ENCODE peak calls at places on chromosomes 12 and 14, in seven cellular contexts. E, L, G, H, X, Z and N are unnamed samples.

GRCh38 chr14:32933623-32933942 is 5.1 kb upstream of the NPAS3 start:
- DNase-seq in E (no peak), L (no peak), G (no peak), H (peak; percentile 78), X (no peak), Z (peak; percentile 19), N (no peak)

GRCh38 chr12:31407562-31407961 is 81.6 kb upstream of the SINHCAF start:
- DNase-seq in E (no peak), L (no peak), G (no peak), H (no peak), X (peak; percentile 20), Z (no peak), N (no peak)

GRCh38 chr12:123384318-123384993 is 524 bp downstream of the KMT5A start:
- DNase-seq in E (no peak), L (no peak), G (peak; percentile 38), H (peak; percentile 49), X (no peak), Z (no peak), N (no peak)

GRCh38 chr14:75700295-75700694 is 39.2 kb downstream of the TTLL5 start:
- DNase-seq in E (no peak), L (no peak), G (no peak), H (no peak), X (no peak), Z (no peak), N (peak; percentile 5)

GRCh38 chr14:87001333-87001732 is 991.6 kb downstream of the GALC start:
- DNase-seq in E (no peak), L (no peak), G (no peak), H (no peak), X (no peak), Z (no peak), N (no peak)

GRCh38 chr12:54701940-54702592 is 53.9 kb upstream of the DCD start:
- DNase-seq in E (peak; percentile 13), L (no peak), G (peak; percentile 66), H (peak; percentile 38), X (peak; percentile 42), Z (peak; percentile 49), N (peak; percentile 29)

GRCh38 chr14:100438678-100439592 is 115.8 kb downstream of the SLC25A47 start:
- DNase-seq in E (peak; percentile 79), L (peak; percentile 57), G (peak; percentile 84), H (peak; percentile 72), X (no peak), Z (peak; percentile 26), N (no peak)

GRCh38 chr14:64539186-64539552 is 1.4 kb upstream of the HSPA2 start:
- DNase-seq in E (no peak), L (no peak), G (no peak), H (no peak), X (no peak), Z (no peak), N (no peak)

GRCh38 chr12:49624919-49625577 is 1.7 kb downstream of the PRPF40B start:
- DNase-seq in E (no peak), L (no peak), G (no peak), H (peak; percentile 81), X (no peak), Z (no peak), N (no peak)

GRCh38 chr12:6608592-6609311 is 1.6 kb upstream of the CHD4 start:
- DNase-seq in E (no peak), L (no peak), G (no peak), H (no peak), X (no peak), Z (no peak), N (no peak)

GRCh38 chr12:54975875-54976274 is 8.7 kb downstream of the TESPA1 start:
- DNase-seq in E (no peak), L (no peak), G (no peak), H (no peak), X (no peak), Z (no peak), N (no peak)

GRCh38 chr12:32115404-32116104 is 8.9 kb downstream of the BICD1 start:
- DNase-seq in E (peak; percentile 70), L (peak; percentile 15), G (peak; percentile 59), H (peak; percentile 97), X (no peak), Z (no peak), N (no peak)

GRCh38 chr14:21902561-21903199 is 229.1 kb upstream of the OR4E1 start:
- DNase-seq in E (no peak), L (no peak), G (no peak), H (peak; percentile 1), X (no peak), Z (no peak), N (no peak)

GRCh38 chr12:46693518-46693917 is 132.3 kb downstream of the SLC38A4 start:
- DNase-seq in E (no peak), L (no peak), G (no peak), H (no peak), X (no peak), Z (no peak), N (no peak)

GRCh38 chr14:103257211-103257962 is 76.7 kb upstream of the EIF5 start:
- DNase-seq in E (no peak), L (no peak), G (no peak), H (peak; percentile 47), X (no peak), Z (no peak), N (no peak)

GRCh38 chr12:105110851-105111250 is 3.3 kb downstream of the WASHC4 start:
- DNase-seq in E (no peak), L (no peak), G (no peak), H (peak; percentile 7), X (no peak), Z (no peak), N (no peak)

GRCh38 chr12:132686831-132687210 is 321 bp downstream of the POLE start:
- DNase-seq in E (no peak), L (no peak), G (no peak), H (no peak), X (no peak), Z (no peak), N (peak; percentile 39)

GRCh38 chr12:25058619-25059018 is 109.7 kb upstream of the BCAT1 start:
- DNase-seq in E (no peak), L (no peak), G (no peak), H (no peak), X (no peak), Z (no peak), N (no peak)

GRCh38 chr12:64569923-64570595 is 40.2 kb upstream of the RASSF3 start:
- DNase-seq in E (no peak), L (no peak), G (no peak), H (no peak), X (no peak), Z (no peak), N (no peak)

GRCh38 chr12:108468149-108468968 is 46.7 kb upstream of the FICD start:
- DNase-seq in E (no peak), L (no peak), G (peak; percentile 75), H (peak; percentile 26), X (peak; percentile 67), Z (peak; percentile 40), N (no peak)

GRCh38 chr12:119154435-119154818 is 24.3 kb upstream of the HSPB8 start:
- DNase-seq in E (no peak), L (no peak), G (peak; percentile 63), H (peak; percentile 33), X (no peak), Z (peak; percentile 58), N (no peak)

GRCh38 chr14:91027556-91027955 is 32.9 kb downstream of the RPS6KA5 start:
- DNase-seq in E (no peak), L (no peak), G (no peak), H (peak; percentile 10), X (no peak), Z (no peak), N (no peak)

GRCh38 chr14:72792051-72792788 is 101.7 kb downstream of the DPF3 start:
- DNase-seq in E (no peak), L (peak; percentile 62), G (no peak), H (peak; percentile 37), X (no peak), Z (no peak), N (no peak)

GRCh38 chr14:32039401-32039800 is 37.7 kb upstream of the ARHGAP5 start:
- DNase-seq in E (no peak), L (no peak), G (no peak), H (peak; percentile 11), X (no peak), Z (no peak), N (no peak)